ENCODE peak calls at places on chromosomes 6 and 20, in four cellular contexts. One of them, this sample, is unnamed.

GRCh38 chr6:82197784-82198183 is 49.8 kb downstream of the IBTK start:
- DNase-seq in CD4-positive, alpha-beta memory T cell: no peak
- DNase-seq in foreskin fibroblast: no peak
- DNase-seq in PC-3: no peak
- DNase-seq in this sample: no peak

GRCh38 chr6:154223296-154223695 is 133.3 kb downstream of the IPCEF1 start:
- DNase-seq in CD4-positive, alpha-beta memory T cell: no peak
- DNase-seq in foreskin fibroblast: no peak
- DNase-seq in PC-3: no peak
- DNase-seq in this sample: no peak

GRCh38 chr6:26087284-26088115 is at the start of gene HFE:
- DNase-seq in foreskin fibroblast: peak
- DNase-seq in CD4-positive, alpha-beta memory T cell: peak
- DNase-seq in PC-3: no peak
- DNase-seq in this sample: no peak

GRCh38 chr6:161058746-161059145 is 67.2 kb downstream of the MAP3K4 start:
- DNase-seq in PC-3: no peak
- DNase-seq in foreskin fibroblast: no peak
- DNase-seq in CD4-positive, alpha-beta memory T cell: no peak
- DNase-seq in this sample: no peak

GRCh38 chr6:33317418-33317667 is 201 bp downstream of the ZBTB22 start:
- DNase-seq in foreskin fibroblast: no peak
- DNase-seq in PC-3: no peak
- DNase-seq in CD4-positive, alpha-beta memory T cell: no peak
- DNase-seq in this sample: no peak

GRCh38 chr6:161373905-161374451 is 100.1 kb upstream of the AGPAT4 start:
- DNase-seq in CD4-positive, alpha-beta memory T cell: peak
- DNase-seq in foreskin fibroblast: peak
- DNase-seq in PC-3: peak
- DNase-seq in this sample: peak

GRCh38 chr20:53623454-53624206 is 30.0 kb upstream of the ZNF217 start:
- DNase-seq in CD4-positive, alpha-beta memory T cell: peak
- DNase-seq in foreskin fibroblast: peak
- DNase-seq in PC-3: peak
- DNase-seq in this sample: peak

GRCh38 chr6:56890683-56891429 is 64.1 kb upstream of the BEND6 start:
- DNase-seq in PC-3: peak
- DNase-seq in CD4-positive, alpha-beta memory T cell: no peak
- DNase-seq in foreskin fibroblast: peak
- DNase-seq in this sample: no peak

GRCh38 chr6:5425267-5425666 is 164.0 kb downstream of the FARS2 start:
- DNase-seq in PC-3: no peak
- DNase-seq in CD4-positive, alpha-beta memory T cell: no peak
- DNase-seq in foreskin fibroblast: no peak
- DNase-seq in this sample: no peak

GRCh38 chr6:7073810-7074525 is 33.8 kb upstream of the RREB1 start:
- DNase-seq in PC-3: no peak
- DNase-seq in CD4-positive, alpha-beta memory T cell: peak
- DNase-seq in foreskin fibroblast: no peak
- DNase-seq in this sample: no peak

GRCh38 chr6:27994616-27995015 is 37.6 kb downstream of the OR2B6 start:
- DNase-seq in PC-3: no peak
- DNase-seq in CD4-positive, alpha-beta memory T cell: no peak
- DNase-seq in foreskin fibroblast: no peak
- DNase-seq in this sample: no peak

GRCh38 chr20:36969478-36970186 is 18.1 kb upstream of the SAMHD1 start:
- DNase-seq in foreskin fibroblast: no peak
- DNase-seq in PC-3: no peak
- DNase-seq in CD4-positive, alpha-beta memory T cell: peak
- DNase-seq in this sample: no peak

GRCh38 chr6:82680192-82680591 is 316.6 kb downstream of the TPBG start:
- DNase-seq in CD4-positive, alpha-beta memory T cell: no peak
- DNase-seq in PC-3: peak
- DNase-seq in foreskin fibroblast: no peak
- DNase-seq in this sample: no peak

GRCh38 chr6:113182370-113183141 is 674.6 kb upstream of the MARCKS start:
- DNase-seq in CD4-positive, alpha-beta memory T cell: no peak
- DNase-seq in foreskin fibroblast: peak
- DNase-seq in PC-3: peak
- DNase-seq in this sample: no peak

GRCh38 chr6:106964099-106964498 is 10.4 kb downstream of the CD24 start:
- DNase-seq in CD4-positive, alpha-beta memory T cell: no peak
- DNase-seq in foreskin fibroblast: no peak
- DNase-seq in PC-3: no peak
- DNase-seq in this sample: no peak

GRCh38 chr6:99745651-99746050 is 139.0 kb downstream of the PRDM13 start:
- DNase-seq in PC-3: peak
- DNase-seq in foreskin fibroblast: no peak
- DNase-seq in CD4-positive, alpha-beta memory T cell: no peak
- DNase-seq in this sample: no peak

GRCh38 chr6:491233-491632 is 99.7 kb downstream of the IRF4 start:
- DNase-seq in CD4-positive, alpha-beta memory T cell: peak
- DNase-seq in PC-3: no peak
- DNase-seq in foreskin fibroblast: no peak
- DNase-seq in this sample: peak

GRCh38 chr6:47405273-47405672 is 72.3 kb upstream of the CD2AP start:
- DNase-seq in foreskin fibroblast: no peak
- DNase-seq in PC-3: peak
- DNase-seq in CD4-positive, alpha-beta memory T cell: no peak
- DNase-seq in this sample: no peak

GRCh38 chr20:63855363-63856110 is 5.8 kb upstream of the ABHD16B start:
- DNase-seq in CD4-positive, alpha-beta memory T cell: no peak
- DNase-seq in PC-3: no peak
- DNase-seq in foreskin fibroblast: no peak
- DNase-seq in this sample: no peak
- H3K4me3 ChIP-seq in CD4-positive, alpha-beta memory T cell: no peak
- H3K4me3 ChIP-seq in PC-3: no peak
- H3K4me3 ChIP-seq in foreskin fibroblast: no peak
- H3K4me3 ChIP-seq in this sample: no peak

GRCh38 chr6:95093154-95093553 is 484.2 kb upstream of the MANEA start:
- DNase-seq in PC-3: peak
- DNase-seq in CD4-positive, alpha-beta memory T cell: no peak
- DNase-seq in foreskin fibroblast: no peak
- DNase-seq in this sample: no peak

GRCh38 chr6:95095271-95095670 is 482.1 kb upstream of the MANEA start:
- DNase-seq in PC-3: no peak
- DNase-seq in foreskin fibroblast: no peak
- DNase-seq in CD4-positive, alpha-beta memory T cell: no peak
- DNase-seq in this sample: no peak

GRCh38 chr6:95095855-95096254 is 481.5 kb upstream of the MANEA start:
- DNase-seq in foreskin fibroblast: no peak
- DNase-seq in PC-3: no peak
- DNase-seq in CD4-positive, alpha-beta memory T cell: no peak
- DNase-seq in this sample: no peak

GRCh38 chr6:95094751-95095150 is 482.6 kb upstream of the MANEA start:
- DNase-seq in CD4-positive, alpha-beta memory T cell: no peak
- DNase-seq in PC-3: peak
- DNase-seq in foreskin fibroblast: no peak
- DNase-seq in this sample: no peak

DNA sequence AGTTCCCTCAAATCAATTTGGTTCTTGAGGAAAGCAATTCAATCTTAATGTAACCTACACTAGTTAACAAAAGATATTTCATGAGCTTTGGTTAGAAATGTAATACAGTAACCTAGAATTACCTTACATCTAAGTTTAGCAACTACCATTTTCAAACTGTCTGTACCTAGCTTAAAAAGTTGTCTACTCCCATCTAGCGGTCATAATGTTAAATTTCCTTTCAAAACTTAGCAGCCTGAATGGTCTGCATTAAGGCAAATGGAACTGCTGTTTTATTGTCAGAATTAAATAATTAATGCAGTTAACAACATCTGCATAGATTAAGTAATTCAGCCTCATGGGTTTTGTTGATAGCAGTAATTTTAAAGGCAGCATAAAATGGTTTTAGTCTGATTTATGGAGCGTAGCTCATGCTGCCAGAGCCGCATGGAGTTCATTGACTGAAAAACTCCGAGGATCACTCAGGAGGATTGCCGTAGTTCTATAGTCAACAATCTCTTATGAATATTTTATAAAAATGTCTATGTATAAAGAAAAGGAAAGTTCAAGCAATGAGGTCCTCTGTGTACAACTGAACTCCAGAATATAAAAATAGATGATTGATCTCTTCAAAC is 485.4 kb upstream of the MANEA start:
- DNase-seq in PC-3: peak
- DNase-seq in foreskin fibroblast: no peak
- DNase-seq in CD4-positive, alpha-beta memory T cell: no peak
- DNase-seq in this sample: peak
- H3K4me3 ChIP-seq in PC-3: no peak
- H3K4me3 ChIP-seq in foreskin fibroblast: no peak
- H3K4me3 ChIP-seq in CD4-positive, alpha-beta memory T cell: no peak
- H3K4me3 ChIP-seq in this sample: no peak

DNA sequence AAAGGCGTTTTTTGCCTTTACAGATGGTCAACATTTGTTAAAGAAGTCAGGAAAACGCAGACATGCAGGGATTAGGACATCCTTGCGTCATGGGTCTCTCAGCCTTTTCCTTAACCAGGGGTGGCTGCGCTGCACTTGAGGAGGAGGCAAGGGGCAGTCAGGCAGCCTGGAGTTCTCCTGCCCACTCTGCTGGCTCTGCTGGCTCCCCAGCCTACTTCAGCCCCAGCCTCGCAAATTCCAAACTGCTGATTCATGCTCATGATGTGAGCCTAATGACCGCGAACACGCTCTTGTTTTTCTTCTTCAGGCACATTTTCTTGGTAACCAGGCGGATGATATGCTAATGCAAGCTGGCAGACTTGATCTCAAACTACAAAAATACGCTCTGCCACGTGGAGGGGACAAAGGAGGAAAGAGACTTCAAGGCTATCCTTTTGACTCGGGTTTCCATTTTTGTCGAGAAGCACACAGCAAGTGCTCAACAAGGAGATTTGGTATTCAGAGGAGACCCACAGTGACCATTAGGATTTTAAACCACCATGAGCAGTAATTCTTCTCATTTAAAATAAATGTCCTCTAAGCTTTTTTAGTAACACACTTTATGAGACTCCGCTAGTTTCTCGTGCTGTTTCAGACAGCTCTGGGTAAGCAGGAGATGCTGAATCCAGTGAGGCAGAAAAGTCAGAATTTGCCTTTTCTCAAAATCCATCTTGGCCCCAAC is 290.2 kb upstream of the STXBP5 start:
- DNase-seq in PC-3: peak
- DNase-seq in CD4-positive, alpha-beta memory T cell: no peak
- DNase-seq in foreskin fibroblast: peak
- DNase-seq in this sample: no peak
- H3K4me3 ChIP-seq in PC-3: peak
- H3K4me3 ChIP-seq in CD4-positive, alpha-beta memory T cell: no peak
- H3K4me3 ChIP-seq in foreskin fibroblast: peak
- H3K4me3 ChIP-seq in this sample: no peak

GRCh38 chr6:142856857-142857608 is 87.9 kb downstream of the HIVEP2 start:
- DNase-seq in CD4-positive, alpha-beta memory T cell: peak
- DNase-seq in foreskin fibroblast: no peak
- DNase-seq in PC-3: no peak
- DNase-seq in this sample: no peak
- H3K4me3 ChIP-seq in CD4-positive, alpha-beta memory T cell: peak
- H3K4me3 ChIP-seq in foreskin fibroblast: no peak
- H3K4me3 ChIP-seq in PC-3: no peak
- H3K4me3 ChIP-seq in this sample: peak

This sample was measured in Jurkat, Clone E6-1.